ENCODE peak calls at places on chromosomes 16 and 17, in seven cellular contexts. N is PC-9; T is gastrocnemius medialis; K is naive thymus-derived CD4-positive, alpha-beta T cell; Q is A549; F is prostate gland; R is left lung. O is an unnamed sample. For H3K4me1, the result is how much of the 10 kb centered on the place peaks cover.

GRCh38 chr17:7667616-7668406 is 17.1 kb downstream of the ATP1B2 start:
- DNase-seq in N (no peak), T (no peak), K (no peak), Q (no peak), F (no peak), R (peak), O (no peak)

GRCh38 chr17:64679710-64680216 is 17.7 kb upstream of the SMURF2 start:
- DNase-seq in N (peak), T (no peak), K (no peak), Q (peak), F (no peak), R (no peak), O (peak)

GRCh38 chr17:80223142-80223815 is 3.1 kb downstream of the SLC26A11 start:
- DNase-seq in N (no peak), T (no peak), K (no peak), Q (no peak), F (no peak), R (peak), O (peak)

GRCh38 chr17:7380321-7380720 is 568 bp upstream of the TNK1 start:
- DNase-seq in N (no peak), T (no peak), K (no peak), Q (no peak), F (peak), R (no peak), O (peak)

GRCh38 chr16:13957197-13958078 is 37.5 kb downstream of the ERCC4 start:
- DNase-seq in N (peak), T (peak), K (no peak), Q (peak), F (peak), R (peak), O (peak)

GRCh38 chr16:66425651-66426050 is 1.4 kb upstream of the BEAN1 start:
- DNase-seq in N (no peak), T (no peak), K (no peak), Q (no peak), F (no peak), R (no peak), O (no peak)

GRCh38 chr17:74276051-74276476 is 2.0 kb downstream of the DNAI2 start:
- DNase-seq in N (no peak), T (no peak), K (no peak), Q (no peak), F (no peak), R (no peak), O (no peak)

GRCh38 chr17:50584749-50585148 is 24.2 kb downstream of the CACNA1G start:
- DNase-seq in N (no peak), T (no peak), K (no peak), Q (no peak), F (no peak), R (peak), O (no peak)

GRCh38 chr16:50974438-50975036 is 176.5 kb downstream of the SALL1 start:
- DNase-seq in N (no peak), T (no peak), K (no peak), Q (no peak), F (no peak), R (no peak), O (no peak)

GRCh38 chr17:83057793-83058477 is 21.5 kb upstream of the METRNL start:
- DNase-seq in N (no peak), T (peak), K (no peak), Q (no peak), F (no peak), R (no peak), O (no peak)

GRCh38 chr17:1592751-1593629 is 30.4 kb upstream of the PITPNA start:
- DNase-seq in N (no peak), T (peak), K (no peak), Q (no peak), F (no peak), R (no peak), O (no peak)

GRCh38 chr17:804541-805435 is 22.6 kb downstream of the MRM3 start:
- DNase-seq in N (no peak), T (no peak), K (no peak), Q (no peak), F (no peak), R (no peak), O (no peak)

GRCh38 chr17:29561541-29562517 is 5.0 kb downstream of the ABHD15 start:
- DNase-seq in N (no peak), T (peak), K (no peak), Q (no peak), F (peak), R (no peak), O (peak)

GRCh38 chr17:62611308-62611707 is 16.2 kb upstream of the MRC2 start:
- DNase-seq in N (no peak), T (no peak), K (no peak), Q (no peak), F (no peak), R (no peak), O (no peak)

GRCh38 chr16:50547340-50547865 is 793 bp upstream of the NKD1 start:
- DNase-seq in N (no peak), T (no peak), K (peak), Q (peak), F (peak), R (peak), O (peak)

GRCh38 chr17:281365-281999 is 71.1 kb downstream of the RPH3AL start:
- DNase-seq in N (no peak), T (no peak), K (no peak), Q (no peak), F (no peak), R (peak), O (peak)

GRCh38 chr17:38751144-38751802 is 1.3 kb upstream of the PSMB3 start:
- DNase-seq in N (no peak), T (no peak), K (no peak), Q (no peak), F (no peak), R (no peak), O (no peak)

GRCh38 chr16:30731411-30731810 is 16.8 kb upstream of the PHKG2 start:
- DNase-seq in N (no peak), T (no peak), K (no peak), Q (no peak), F (no peak), R (no peak), O (no peak)

GRCh38 chr17:81902653-81903414 is 796 bp downstream of the NPB start:
- DNase-seq in N (no peak), T (no peak), K (no peak), Q (no peak), F (no peak), R (peak), O (peak)

GRCh38 chr17:81046770-81047359 is 11.9 kb downstream of the BAIAP2 start:
- DNase-seq in N (no peak), T (no peak), K (no peak), Q (no peak), F (no peak), R (no peak), O (no peak)

GRCh38 chr16:23394141-23394540 is 58.8 kb downstream of the COG7 start:
- DNase-seq in N (no peak), T (no peak), K (no peak), Q (no peak), F (no peak), R (no peak), O (no peak)

GRCh38 chr17:72515291-72516065 is 394.7 kb downstream of the SOX9 start:
- DNase-seq in N (no peak), T (no peak), K (no peak), Q (no peak), F (peak), R (no peak), O (no peak)

GRCh38 chr17:2710804-2711607 is 558 bp downstream of the CLUH start:
- DNase-seq in N (peak), T (peak), K (no peak), Q (no peak), F (no peak), R (peak), O (peak)

GRCh38 chr16:5873221-5873620 is 775.6 kb upstream of the EEF2KMT start:
- DNase-seq in N (no peak), T (no peak), K (no peak), Q (no peak), F (no peak), R (no peak), O (no peak)

GRCh38 chr17:49217651-49218413 is 7.3 kb downstream of the ABI3 start:
- DNase-seq in N (no peak), T (peak), K (peak), Q (no peak), F (peak), R (peak), O (peak)

GRCh38 chr16:80040413-80040812 is 439.9 kb upstream of the MAF start:
- DNase-seq in N (peak), T (no peak), K (no peak), Q (no peak), F (no peak), R (no peak), O (no peak)

GRCh38 chr17:68011199-68011665 is 15.0 kb upstream of the C17orf58 start:
- DNase-seq in N (no peak), T (peak), K (peak), Q (peak), F (no peak), R (peak), O (peak)

GRCh38 chr17:81184596-81184995 is 18.6 kb upstream of the AATK start:
- DNase-seq in N (no peak), T (no peak), K (no peak), Q (no peak), F (no peak), R (no peak), O (no peak)

GRCh38 chr17:6496636-6497441 is 52.6 kb downstream of the PIMREG start:
- DNase-seq in N (no peak), T (no peak), K (no peak), Q (no peak), F (no peak), R (no peak), O (peak)

GRCh38 chr16:31135535-31136286 is at the start of gene PRSS8:
- DNase-seq in N (peak), T (peak), K (no peak), Q (no peak), F (peak), R (peak), O (no peak)

GRCh38 chr16:88566158-88566557 is 4.0 kb upstream of the ZC3H18 start:
- DNase-seq in N (no peak), T (no peak), K (no peak), Q (no peak), F (no peak), R (no peak), O (no peak)

GRCh38 chr17:79066963-79067362 is 7.7 kb upstream of the ENGASE start:
- DNase-seq in N (no peak), T (no peak), K (no peak), Q (no peak), F (no peak), R (no peak), O (peak)

GRCh38 chr17:76268991-76269981 is 4.1 kb downstream of the UBALD2 start:
- DNase-seq in N (no peak), T (peak), K (no peak), Q (no peak), F (no peak), R (no peak), O (no peak)

GRCh38 chr17:76268015-76268749 is 3.0 kb downstream of the UBALD2 start:
- DNase-seq in N (no peak), T (peak), K (peak), Q (no peak), F (peak), R (peak), O (peak)

GRCh38 chr17:76271669-76272540 is 6.8 kb downstream of the UBALD2 start:
- DNase-seq in N (no peak), T (no peak), K (peak), Q (no peak), F (no peak), R (no peak), O (no peak)

GRCh38 chr17:76270770-76271668 is 5.9 kb downstream of the UBALD2 start:
- DNase-seq in N (no peak), T (peak), K (peak), Q (no peak), F (no peak), R (no peak), O (no peak)

DNA sequence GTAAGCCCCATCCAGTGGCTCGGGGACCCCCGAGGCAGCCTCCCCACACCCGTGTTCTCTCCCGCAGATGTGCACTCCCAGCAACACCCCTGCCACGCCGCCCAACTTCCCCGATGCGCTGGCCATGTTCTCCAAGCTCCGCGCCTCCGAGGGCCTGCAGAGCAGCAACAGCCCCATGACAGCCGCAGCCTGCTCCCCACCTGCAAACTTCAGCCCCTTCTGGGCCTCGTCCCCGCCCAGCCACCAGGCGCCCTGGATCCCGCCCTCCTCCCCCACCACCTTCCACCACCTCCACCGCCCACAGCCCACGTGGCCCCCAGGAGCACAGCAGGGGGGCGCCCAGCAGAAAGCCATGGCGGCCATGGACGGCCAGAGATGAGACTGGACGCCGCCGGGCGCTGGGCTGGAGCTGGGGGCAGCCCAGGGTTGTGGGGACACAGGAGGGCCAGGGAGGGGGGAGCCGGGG is 5.0 kb downstream of the UBALD2 start:
- DNase-seq in N (no peak), T (no peak), K (no peak), Q (no peak), F (no peak), R (no peak), O (no peak)
- H3K4me1 ChIP-seq in N (under half), T (half or more), K (half or more), Q (under half), F (under half), R (under half), O (under half)

GRCh38 chr17:57096472-57097198 is 11.6 kb downstream of the AKAP1 start:
- DNase-seq in N (no peak), T (peak), K (no peak), Q (no peak), F (no peak), R (no peak), O (no peak)

GRCh38 chr17:57097832-57098421 is 12.9 kb downstream of the AKAP1 start:
- DNase-seq in N (no peak), T (peak), K (no peak), Q (no peak), F (no peak), R (no peak), O (peak)

GRCh38 chr17:57102122-57102521 is 17.1 kb downstream of the AKAP1 start:
- DNase-seq in N (no peak), T (no peak), K (no peak), Q (no peak), F (no peak), R (no peak), O (no peak)

GRCh38 chr17:57104461-57105175 is 19.6 kb downstream of the AKAP1 start:
- DNase-seq in N (no peak), T (no peak), K (no peak), Q (no peak), F (no peak), R (no peak), O (no peak)

DNA sequence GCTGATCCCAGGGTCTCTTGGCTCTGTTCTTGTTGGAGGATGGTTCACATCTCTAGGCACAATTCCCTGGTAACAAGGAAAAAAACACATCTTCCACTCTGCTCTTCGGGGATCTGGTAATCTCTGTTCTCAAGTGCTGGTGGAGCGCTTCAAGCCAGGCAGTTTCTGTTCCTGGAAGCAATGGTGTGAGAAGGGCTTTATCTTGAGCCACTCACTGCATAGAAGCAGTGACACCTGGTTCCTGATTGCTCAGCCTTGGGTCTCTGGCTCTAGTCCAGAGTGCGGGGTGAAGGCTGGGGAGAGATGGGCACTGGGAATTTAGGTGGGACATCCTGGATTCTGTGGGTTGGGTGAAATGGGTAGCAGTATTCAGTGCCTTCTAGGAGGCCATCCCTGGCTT is 14.1 kb downstream of the AKAP1 start:
- DNase-seq in N (no peak), T (no peak), K (no peak), Q (no peak), F (no peak), R (no peak), O (no peak)
- H3K4me1 ChIP-seq in N (under half), T (half or more), K (under half), Q (under half), F (under half), R (under half), O (under half)

DNA sequence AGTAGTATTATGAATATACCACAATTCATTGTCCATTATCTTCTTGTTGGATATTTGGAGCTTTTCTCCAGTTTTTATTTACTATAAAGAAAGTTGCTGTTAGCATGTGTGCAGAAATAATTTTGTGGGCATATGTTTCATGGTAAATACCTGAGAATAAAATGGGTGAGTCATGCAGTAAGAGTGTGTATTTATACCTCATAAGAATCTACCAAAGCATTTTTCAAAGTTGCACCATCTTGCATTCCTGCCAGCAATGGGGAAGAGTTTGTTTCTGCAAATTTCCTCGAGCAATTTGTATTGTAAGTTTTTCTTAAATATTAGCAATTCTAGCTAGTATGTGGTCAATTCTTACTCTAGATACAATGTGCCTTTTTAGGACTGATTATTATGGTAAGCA is 7.9 kb upstream of the MON1B start:
- DNase-seq in N (peak), T (no peak), K (no peak), Q (no peak), F (no peak), R (no peak), O (no peak)
- H3K4me1 ChIP-seq in N (under half), T (under half), K (under half), Q (under half), F (under half), R (under half), O (under half)

DNA sequence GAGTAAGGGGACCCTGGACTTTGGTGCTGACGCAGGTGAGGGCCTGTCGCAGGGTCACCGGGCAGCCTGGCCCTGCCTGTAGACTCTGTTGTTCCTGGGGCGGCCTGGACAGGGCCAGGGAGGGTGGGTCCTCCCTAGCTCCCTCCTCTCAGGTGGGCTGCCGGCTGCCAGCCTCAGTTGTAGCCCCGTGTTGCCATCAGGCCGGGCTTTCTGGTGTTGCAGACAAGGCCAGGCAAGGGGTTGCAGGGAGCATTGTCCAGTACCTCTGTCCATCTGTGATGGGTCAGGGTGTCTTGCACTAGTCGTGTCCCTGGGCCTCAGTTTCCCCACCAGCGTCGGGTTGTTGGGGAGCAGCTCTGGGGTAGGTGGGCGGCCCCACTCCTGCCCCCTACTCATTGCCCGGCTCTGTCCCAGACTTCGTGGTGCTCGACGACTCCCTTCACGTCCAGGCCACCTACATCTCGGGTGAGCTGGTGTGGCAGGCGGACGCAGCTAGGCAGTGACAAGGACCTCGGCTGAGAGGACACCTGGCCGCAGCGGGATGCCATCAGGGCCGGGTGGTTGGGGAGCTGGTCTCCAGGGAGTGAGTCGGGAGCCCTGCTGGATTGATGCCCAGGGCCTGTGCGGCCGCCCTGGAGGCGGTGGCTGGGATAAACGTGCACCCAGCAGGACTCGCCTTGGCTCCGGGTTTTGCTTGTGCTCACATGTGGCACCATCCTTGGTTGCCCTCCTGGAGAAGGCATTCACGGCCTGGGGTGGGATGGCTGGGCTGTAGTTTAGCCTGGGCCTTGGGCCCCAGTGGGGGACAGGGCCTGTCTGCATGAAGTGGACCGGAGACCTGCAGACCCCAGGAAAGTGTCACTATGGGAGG is 1.9 kb downstream of the CEMP1 start:
- DNase-seq in N (no peak), T (no peak), K (no peak), Q (no peak), F (no peak), R (peak), O (no peak)
- H3K4me1 ChIP-seq in N (under half), T (under half), K (under half), Q (under half), F (under half), R (under half), O (under half)

GRCh38 chr17:43769426-43769825 is 9.4 kb downstream of the DUSP3 start:
- DNase-seq in N (no peak), T (no peak), K (no peak), Q (no peak), F (no peak), R (no peak), O (no peak)
- H3K4me1 ChIP-seq in N (under half), T (under half), K (under half), Q (under half), F (under half), R (under half), O (under half)

DNA sequence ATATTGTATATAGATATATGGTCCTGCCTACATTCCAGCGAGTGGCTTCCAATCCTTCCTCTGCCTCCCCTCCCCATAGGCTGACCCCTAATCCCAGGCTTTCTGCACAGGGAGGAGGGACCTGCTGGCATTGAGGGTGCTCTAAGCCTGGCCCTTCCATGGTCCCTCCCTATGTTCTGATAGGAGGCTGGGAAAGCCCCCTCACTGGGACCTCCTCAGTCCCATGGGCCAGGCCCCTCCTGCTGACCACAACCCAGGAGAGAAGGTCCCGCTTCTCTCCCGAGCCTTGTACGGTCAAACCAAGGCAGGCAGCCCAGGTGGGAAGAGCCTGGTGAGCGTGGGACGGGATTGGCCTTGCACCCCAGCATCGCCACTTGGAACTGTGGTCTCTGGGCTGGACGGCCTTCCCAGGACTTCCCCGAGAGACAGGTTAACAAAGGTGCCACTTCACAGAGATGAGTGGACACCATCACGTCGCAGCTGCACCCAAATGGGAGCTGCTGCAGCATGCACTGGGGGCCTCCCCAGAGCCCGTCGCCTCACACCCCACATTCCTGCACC is 859 bp downstream of the ALDH3A1 start:
- DNase-seq in N (no peak), T (no peak), K (no peak), Q (no peak), F (no peak), R (no peak), O (no peak)
- H3K4me1 ChIP-seq in N (half or more), T (under half), K (under half), Q (half or more), F (under half), R (under half), O (under half)

O was measured in aorta.